ENCODE peak calls at places on chromosome 4, in seven cellular contexts. One of them, this sample, is unnamed.

GRCh38 chr4:108166441-108167315 is 2.1 kb downstream of the LEF1 start:
- DNase-seq in endothelial cell of umbilical vein: no peak
- DNase-seq in HCT116: no peak
- DNase-seq in GM13977: peak; percentile 69
- DNase-seq in colonic mucosa: peak; percentile 27
- DNase-seq in cardiac muscle cell: peak; percentile 88
- DNase-seq in bronchial epithelial cell: no peak
- DNase-seq in this sample: no peak

GRCh38 chr4:99417125-99417524 is 18.0 kb downstream of the ADH7 start:
- DNase-seq in GM13977: no peak
- DNase-seq in HCT116: no peak
- DNase-seq in bronchial epithelial cell: no peak
- DNase-seq in colonic mucosa: no peak
- DNase-seq in endothelial cell of umbilical vein: no peak
- DNase-seq in cardiac muscle cell: no peak
- DNase-seq in this sample: no peak

GRCh38 chr4:25417014-25417413 is 40.0 kb downstream of the ANAPC4 start:
- DNase-seq in HCT116: no peak
- DNase-seq in cardiac muscle cell: no peak
- DNase-seq in GM13977: no peak
- DNase-seq in endothelial cell of umbilical vein: no peak
- DNase-seq in colonic mucosa: no peak
- DNase-seq in bronchial epithelial cell: no peak
- DNase-seq in this sample: no peak

GRCh38 chr4:23484689-23485088 is 405.2 kb downstream of the PPARGC1A start:
- DNase-seq in bronchial epithelial cell: peak; percentile 2
- DNase-seq in cardiac muscle cell: peak; percentile 17
- DNase-seq in GM13977: no peak
- DNase-seq in HCT116: no peak
- DNase-seq in colonic mucosa: no peak
- DNase-seq in endothelial cell of umbilical vein: peak; percentile 3
- DNase-seq in this sample: no peak

GRCh38 chr4:41448935-41449334 is 89.0 kb upstream of the LIMCH1 start:
- DNase-seq in endothelial cell of umbilical vein: no peak
- DNase-seq in HCT116: no peak
- DNase-seq in GM13977: no peak
- DNase-seq in colonic mucosa: peak; percentile 36
- DNase-seq in cardiac muscle cell: no peak
- DNase-seq in bronchial epithelial cell: no peak
- DNase-seq in this sample: no peak

GRCh38 chr4:10102193-10102980 is 14.2 kb downstream of the WDR1 start:
- DNase-seq in endothelial cell of umbilical vein: no peak
- DNase-seq in HCT116: no peak
- DNase-seq in colonic mucosa: no peak
- DNase-seq in cardiac muscle cell: no peak
- DNase-seq in GM13977: no peak
- DNase-seq in bronchial epithelial cell: no peak
- DNase-seq in this sample: no peak

GRCh38 chr4:41930139-41930831 is 4.9 kb upstream of the TMEM33 start:
- DNase-seq in colonic mucosa: no peak
- DNase-seq in GM13977: no peak
- DNase-seq in bronchial epithelial cell: no peak
- DNase-seq in endothelial cell of umbilical vein: no peak
- DNase-seq in cardiac muscle cell: no peak
- DNase-seq in HCT116: no peak
- DNase-seq in this sample: no peak

GRCh38 chr4:18128241-18128640 is 106.7 kb upstream of the LCORL start:
- DNase-seq in GM13977: no peak
- DNase-seq in cardiac muscle cell: no peak
- DNase-seq in bronchial epithelial cell: peak; percentile 39
- DNase-seq in HCT116: no peak
- DNase-seq in endothelial cell of umbilical vein: no peak
- DNase-seq in colonic mucosa: no peak
- DNase-seq in this sample: no peak

GRCh38 chr4:40750461-40751258 is 905 bp downstream of the NSUN7 start:
- DNase-seq in cardiac muscle cell: peak; percentile 29
- DNase-seq in endothelial cell of umbilical vein: peak; percentile 3
- DNase-seq in bronchial epithelial cell: peak; percentile 10
- DNase-seq in GM13977: no peak
- DNase-seq in colonic mucosa: peak; percentile 47
- DNase-seq in HCT116: no peak
- DNase-seq in this sample: no peak

GRCh38 chr4:172830295-172830764 is 338.3 kb upstream of the GALNT7 start:
- DNase-seq in HCT116: peak; percentile 13
- DNase-seq in bronchial epithelial cell: peak; percentile 5
- DNase-seq in cardiac muscle cell: peak; percentile 34
- DNase-seq in GM13977: peak; percentile 27
- DNase-seq in colonic mucosa: no peak
- DNase-seq in endothelial cell of umbilical vein: peak; percentile 14
- DNase-seq in this sample: no peak
- TF ChIP-seq CTCF in HCT116: peak; percentile 67
- TF ChIP-seq CTCF in bronchial epithelial cell: no peak
- TF ChIP-seq CTCF in cardiac muscle cell: no peak
- TF ChIP-seq CTCF in GM13977: peak; percentile 40
- TF ChIP-seq CTCF in colonic mucosa: peak; percentile 48
- TF ChIP-seq CTCF in endothelial cell of umbilical vein: no peak
- TF ChIP-seq CTCF in this sample: peak; percentile 45

GRCh38 chr4:121277194-121278105 is 103.4 kb downstream of the QRFPR start:
- DNase-seq in endothelial cell of umbilical vein: no peak
- DNase-seq in GM13977: no peak
- DNase-seq in bronchial epithelial cell: peak; percentile 15
- DNase-seq in HCT116: peak; percentile 42
- DNase-seq in cardiac muscle cell: peak; percentile 25
- DNase-seq in colonic mucosa: no peak
- DNase-seq in this sample: no peak
- TF ChIP-seq CTCF in endothelial cell of umbilical vein: no peak
- TF ChIP-seq CTCF in GM13977: peak; percentile 56
- TF ChIP-seq CTCF in bronchial epithelial cell: peak; percentile 41
- TF ChIP-seq CTCF in HCT116: peak; percentile 78
- TF ChIP-seq CTCF in cardiac muscle cell: no peak
- TF ChIP-seq CTCF in colonic mucosa: peak; percentile 33
- TF ChIP-seq CTCF in this sample: peak; percentile 32

GRCh38 chr4:183099537-183100297 is 660 bp downstream of the WWC2 start:
- DNase-seq in cardiac muscle cell: peak; percentile 54
- DNase-seq in colonic mucosa: no peak
- DNase-seq in HCT116: no peak
- DNase-seq in bronchial epithelial cell: no peak
- DNase-seq in GM13977: peak; percentile 39
- DNase-seq in endothelial cell of umbilical vein: peak; percentile 38
- DNase-seq in this sample: no peak
- TF ChIP-seq CTCF in cardiac muscle cell: peak; percentile 10
- TF ChIP-seq CTCF in colonic mucosa: no peak
- TF ChIP-seq CTCF in HCT116: no peak
- TF ChIP-seq CTCF in bronchial epithelial cell: peak; percentile 18
- TF ChIP-seq CTCF in GM13977: no peak
- TF ChIP-seq CTCF in endothelial cell of umbilical vein: peak; percentile 9
- TF ChIP-seq CTCF in this sample: no peak

DNA sequence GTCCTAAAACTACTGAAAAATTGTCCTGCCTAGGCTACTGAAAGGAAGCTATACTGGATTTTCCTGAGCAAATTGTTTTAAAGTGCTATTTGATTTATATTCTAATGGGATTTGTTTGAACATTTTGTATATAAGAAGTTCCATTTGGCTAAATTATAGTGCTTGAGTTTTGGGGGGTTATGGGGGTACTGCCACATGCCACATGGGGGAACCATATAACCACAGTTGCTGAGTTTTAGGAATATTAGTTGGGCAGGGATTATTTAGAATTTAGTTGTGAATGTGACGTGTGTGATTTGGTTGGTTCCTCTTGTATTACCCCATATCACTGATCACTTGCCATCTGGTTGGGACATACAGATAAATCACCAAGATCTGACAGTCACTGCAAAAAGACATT is 224.5 kb upstream of the TAPT1 start:
- DNase-seq in cardiac muscle cell: no peak
- DNase-seq in GM13977: no peak
- DNase-seq in HCT116: no peak
- DNase-seq in endothelial cell of umbilical vein: peak; percentile 13
- DNase-seq in colonic mucosa: no peak
- DNase-seq in bronchial epithelial cell: no peak
- DNase-seq in this sample: no peak
- TF ChIP-seq CTCF in cardiac muscle cell: peak; percentile 30
- TF ChIP-seq CTCF in GM13977: no peak
- TF ChIP-seq CTCF in HCT116: no peak
- TF ChIP-seq CTCF in endothelial cell of umbilical vein: peak; percentile 18
- TF ChIP-seq CTCF in colonic mucosa: no peak
- TF ChIP-seq CTCF in bronchial epithelial cell: no peak
- TF ChIP-seq CTCF in this sample: peak; percentile 22

DNA sequence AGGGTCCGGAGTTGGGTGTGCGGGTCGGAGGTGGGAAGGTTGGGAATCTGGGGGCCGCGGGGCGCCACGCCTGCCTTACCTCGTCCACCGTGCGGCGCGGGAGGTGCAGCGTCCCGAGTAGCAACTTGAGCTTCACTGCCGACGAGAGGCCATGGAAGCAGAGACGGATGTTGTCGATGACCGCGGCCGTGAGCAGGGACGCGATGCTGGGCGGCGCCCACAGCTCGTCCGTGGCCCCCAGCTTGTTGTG is 178 bp downstream of the NELFA start:
- DNase-seq in GM13977: no peak
- DNase-seq in bronchial epithelial cell: no peak
- DNase-seq in HCT116: no peak
- DNase-seq in cardiac muscle cell: no peak
- DNase-seq in colonic mucosa: no peak
- DNase-seq in endothelial cell of umbilical vein: no peak
- DNase-seq in this sample: no peak
- TF ChIP-seq CTCF in GM13977: no peak
- TF ChIP-seq CTCF in bronchial epithelial cell: no peak
- TF ChIP-seq CTCF in HCT116: no peak
- TF ChIP-seq CTCF in cardiac muscle cell: no peak
- TF ChIP-seq CTCF in colonic mucosa: no peak
- TF ChIP-seq CTCF in endothelial cell of umbilical vein: no peak
- TF ChIP-seq CTCF in this sample: no peak

GRCh38 chr4:176792348-176793059 is at the start of gene VEGFC:
- DNase-seq in GM13977: peak; percentile 69
- DNase-seq in HCT116: no peak
- DNase-seq in cardiac muscle cell: peak; percentile 87
- DNase-seq in colonic mucosa: peak; percentile 24
- DNase-seq in bronchial epithelial cell: peak; percentile 38
- DNase-seq in endothelial cell of umbilical vein: peak; percentile 69
- DNase-seq in this sample: peak; percentile 28
- TF ChIP-seq CTCF in GM13977: no peak
- TF ChIP-seq CTCF in HCT116: no peak
- TF ChIP-seq CTCF in cardiac muscle cell: no peak
- TF ChIP-seq CTCF in colonic mucosa: no peak
- TF ChIP-seq CTCF in bronchial epithelial cell: peak; percentile 16
- TF ChIP-seq CTCF in endothelial cell of umbilical vein: no peak
- TF ChIP-seq CTCF in this sample: no peak

GRCh38 chr4:83109480-83110221 is 4.9 kb downstream of the PLAC8 start:
- DNase-seq in bronchial epithelial cell: peak; percentile 16
- DNase-seq in GM13977: peak; percentile 32
- DNase-seq in endothelial cell of umbilical vein: peak; percentile 52
- DNase-seq in cardiac muscle cell: peak; percentile 72
- DNase-seq in colonic mucosa: peak; percentile 55
- DNase-seq in HCT116: no peak
- DNase-seq in this sample: no peak
- TF ChIP-seq CTCF in bronchial epithelial cell: no peak
- TF ChIP-seq CTCF in GM13977: no peak
- TF ChIP-seq CTCF in endothelial cell of umbilical vein: no peak
- TF ChIP-seq CTCF in cardiac muscle cell: no peak
- TF ChIP-seq CTCF in colonic mucosa: no peak
- TF ChIP-seq CTCF in HCT116: no peak
- TF ChIP-seq CTCF in this sample: no peak

GRCh38 chr4:37769590-37769989 is 56.9 kb upstream of the PGM2 start:
- DNase-seq in cardiac muscle cell: no peak
- DNase-seq in endothelial cell of umbilical vein: no peak
- DNase-seq in GM13977: no peak
- DNase-seq in bronchial epithelial cell: no peak
- DNase-seq in HCT116: no peak
- DNase-seq in colonic mucosa: no peak
- DNase-seq in this sample: no peak

GRCh38 chr4:37767546-37767945 is 58.9 kb upstream of the PGM2 start:
- DNase-seq in endothelial cell of umbilical vein: peak; percentile 9
- DNase-seq in HCT116: no peak
- DNase-seq in bronchial epithelial cell: peak; percentile 90
- DNase-seq in GM13977: no peak
- DNase-seq in cardiac muscle cell: no peak
- DNase-seq in colonic mucosa: peak; percentile 68
- DNase-seq in this sample: no peak

GRCh38 chr4:37767019-37767418 is 59.5 kb upstream of the PGM2 start:
- DNase-seq in bronchial epithelial cell: peak; percentile 18
- DNase-seq in GM13977: no peak
- DNase-seq in HCT116: no peak
- DNase-seq in colonic mucosa: no peak
- DNase-seq in cardiac muscle cell: no peak
- DNase-seq in endothelial cell of umbilical vein: no peak
- DNase-seq in this sample: no peak

GRCh38 chr4:37771771-37772170 is 54.7 kb upstream of the PGM2 start:
- DNase-seq in cardiac muscle cell: no peak
- DNase-seq in endothelial cell of umbilical vein: no peak
- DNase-seq in GM13977: no peak
- DNase-seq in HCT116: no peak
- DNase-seq in bronchial epithelial cell: no peak
- DNase-seq in colonic mucosa: no peak
- DNase-seq in this sample: no peak

GRCh38 chr4:37770016-37770415 is 56.5 kb upstream of the PGM2 start:
- DNase-seq in colonic mucosa: no peak
- DNase-seq in bronchial epithelial cell: peak; percentile 20
- DNase-seq in GM13977: no peak
- DNase-seq in HCT116: no peak
- DNase-seq in cardiac muscle cell: no peak
- DNase-seq in endothelial cell of umbilical vein: no peak
- DNase-seq in this sample: no peak
- TF ChIP-seq CTCF in colonic mucosa: no peak
- TF ChIP-seq CTCF in bronchial epithelial cell: no peak
- TF ChIP-seq CTCF in GM13977: no peak
- TF ChIP-seq CTCF in HCT116: no peak
- TF ChIP-seq CTCF in cardiac muscle cell: no peak
- TF ChIP-seq CTCF in endothelial cell of umbilical vein: no peak
- TF ChIP-seq CTCF in this sample: no peak

GRCh38 chr4:161256716-161257115 is 907.1 kb downstream of the FSTL5 start:
- DNase-seq in HCT116: peak; percentile 7
- DNase-seq in GM13977: no peak
- DNase-seq in bronchial epithelial cell: peak; percentile 5
- DNase-seq in cardiac muscle cell: no peak
- DNase-seq in endothelial cell of umbilical vein: peak; percentile 24
- DNase-seq in colonic mucosa: no peak
- DNase-seq in this sample: no peak
- TF ChIP-seq CTCF in HCT116: peak; percentile 49
- TF ChIP-seq CTCF in GM13977: peak; percentile 67
- TF ChIP-seq CTCF in bronchial epithelial cell: no peak
- TF ChIP-seq CTCF in cardiac muscle cell: no peak
- TF ChIP-seq CTCF in endothelial cell of umbilical vein: peak; percentile 21
- TF ChIP-seq CTCF in colonic mucosa: no peak
- TF ChIP-seq CTCF in this sample: peak; percentile 52